ENCODE peak calls at places on chromosomes 2 and 18, in ten cellular contexts. H is right cardiac atrium; I is CD4-positive, alpha-beta memory T cell; U is BE2C; F is uterus; A is naive thymus-derived CD4-positive, alpha-beta T cell; Q is tibial nerve; E is astrocyte; Z is HCT116; Y is fibroblast of lung. D is an unnamed sample.
A peak's percentile ranks its signal among the peaks of the same experiment; 100 is the strongest.

GRCh38 chr18:35418610-35419009 is 41.5 kb upstream of the ZNF396 start:
- DNase-seq in H (no peak), I (no peak), U (no peak), F (no peak), A (no peak), Q (no peak), E (no peak), Z (no peak), Y (no peak), D (no peak)

GRCh38 chr18:48345596-48345995 is 63.6 kb downstream of the ZBTB7C start:
- DNase-seq in H (no peak), I (no peak), U (no peak), F (no peak), A (no peak), Q (no peak), E (no peak), Z (peak; percentile 12), Y (peak; percentile 24), D (peak; percentile 16)

GRCh38 chr18:614980-615607 is 18.3 kb downstream of the CLUL1 start:
- DNase-seq in H (no peak), I (no peak), U (no peak), F (no peak), A (no peak), Q (no peak), E (no peak), Z (no peak), Y (peak; percentile 27), D (peak; percentile 7)

GRCh38 chr2:12412898-12413305 is 303.8 kb upstream of the TRIB2 start:
- DNase-seq in H (no peak), I (peak; percentile 13), U (peak; percentile 35), F (no peak), A (no peak), Q (no peak), E (peak; percentile 70), Z (no peak), Y (peak; percentile 51), D (no peak)

GRCh38 chr2:133492719-133493366 is 75.4 kb downstream of the NCKAP5 start:
- DNase-seq in H (no peak), I (no peak), U (no peak), F (no peak), A (no peak), Q (no peak), E (no peak), Z (no peak), Y (no peak), D (no peak)

GRCh38 chr2:52936029-52936428 is 831.6 kb upstream of the CHAC2 start:
- DNase-seq in H (no peak), I (no peak), U (no peak), F (no peak), A (no peak), Q (no peak), E (peak; percentile 45), Z (no peak), Y (peak; percentile 15), D (no peak)

GRCh38 chr2:217935245-217935879 is 67.4 kb downstream of the TNS1 start:
- DNase-seq in H (peak; percentile 81), I (no peak), U (no peak), F (peak; percentile 77), A (no peak), Q (no peak), E (peak; percentile 92), Z (no peak), Y (peak; percentile 31), D (peak; percentile 53)

GRCh38 chr2:191245869-191246531 is 796 bp downstream of the MYO1B start:
- DNase-seq in H (peak; percentile 83), I (peak; percentile 5), U (peak; percentile 93), F (peak; percentile 65), A (peak; percentile 7), Q (no peak), E (peak; percentile 57), Z (peak; percentile 19), Y (peak; percentile 67), D (peak; percentile 83)

GRCh38 chr2:240567872-240568677 is at the start of gene RNPEPL1:
- DNase-seq in H (peak; percentile 82), I (peak; percentile 76), U (peak; percentile 51), F (peak; percentile 28), A (peak; percentile 70), Q (peak; percentile 13), E (no peak), Z (no peak), Y (peak; percentile 20), D (peak; percentile 85)

GRCh38 chr2:240868286-240869108 is at the start of gene AGXT:
- DNase-seq in H (no peak), I (no peak), U (no peak), F (no peak), A (no peak), Q (no peak), E (peak; percentile 6), Z (no peak), Y (peak; percentile 41), D (peak; percentile 56)

GRCh38 chr2:42196403-42197267 is 27.5 kb downstream of the EML4 start:
- DNase-seq in H (peak; percentile 46), I (peak; percentile 61), U (peak; percentile 79), F (peak; percentile 17), A (no peak), Q (no peak), E (peak; percentile 47), Z (peak; percentile 22), Y (peak; percentile 74), D (peak; percentile 39)

GRCh38 chr2:222298311-222299150 is at the start of gene PAX3:
- DNase-seq in H (peak; percentile 48), I (no peak), U (no peak), F (no peak), A (no peak), Q (no peak), E (peak; percentile 88), Z (no peak), Y (no peak), D (peak; percentile 98)

GRCh38 chr2:233414273-233414654 is 60.0 kb downstream of the DGKD start:
- DNase-seq in H (no peak), I (no peak), U (peak; percentile 36), F (no peak), A (no peak), Q (no peak), E (peak; percentile 64), Z (peak; percentile 50), Y (no peak), D (peak; percentile 34)

GRCh38 chr2:58503909-58504308 is 262.8 kb upstream of the FANCL start:
- DNase-seq in H (no peak), I (no peak), U (no peak), F (no peak), A (no peak), Q (no peak), E (no peak), Z (no peak), Y (no peak), D (no peak)

GRCh38 chr2:55309441-55309840 is 40.4 kb upstream of the MTIF2 start:
- DNase-seq in H (no peak), I (no peak), U (no peak), F (no peak), A (no peak), Q (no peak), E (peak; percentile 61), Z (no peak), Y (peak; percentile 66), D (peak; percentile 62)

GRCh38 chr2:86223682-86224560 is 24.7 kb downstream of the MRPL35 start:
- DNase-seq in H (no peak), I (no peak), U (no peak), F (no peak), A (no peak), Q (no peak), E (peak; percentile 51), Z (no peak), Y (peak; percentile 19), D (peak; percentile 29)

GRCh38 chr2:152874955-152875354 is 156.5 kb downstream of the ARL6IP6 start:
- DNase-seq in H (no peak), I (no peak), U (no peak), F (no peak), A (no peak), Q (no peak), E (peak; percentile 36), Z (no peak), Y (no peak), D (no peak)

GRCh38 chr2:235860846-235861245 is 307.3 kb downstream of the GBX2 start:
- DNase-seq in H (no peak), I (no peak), U (no peak), F (no peak), A (no peak), Q (no peak), E (peak; percentile 13), Z (no peak), Y (no peak), D (peak; percentile 9)

DNA sequence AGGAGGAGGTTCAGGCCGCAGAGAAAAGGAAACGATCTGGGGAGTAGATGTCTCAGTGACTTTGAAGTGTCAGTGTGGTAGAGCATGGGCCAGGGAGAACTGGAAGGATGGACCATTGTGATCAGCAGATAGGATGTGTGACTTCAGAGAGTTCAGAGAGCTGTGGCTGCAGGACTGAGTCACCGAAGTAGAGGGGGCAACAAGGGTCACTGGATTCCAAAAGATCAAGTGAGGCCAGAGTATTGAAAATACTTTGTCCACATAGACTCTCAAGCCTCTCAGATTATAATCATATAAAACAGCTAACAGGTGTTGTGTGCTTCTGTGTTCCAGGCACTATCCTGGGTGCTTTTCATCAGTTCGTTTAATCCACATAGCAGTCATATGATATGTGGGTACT is 99.4 kb downstream of the CRIM1 start:
- DNase-seq in H (no peak), I (no peak), U (no peak), F (no peak), A (no peak), Q (no peak), E (no peak), Z (no peak), Y (no peak), D (no peak)
- H3K4me1 ChIP-seq in H (peaks cover 14% of the 10 kb centered on the region), I (no peaks in the 10 kb centered on the region), U (no peaks in the 10 kb centered on the region), F (peaks cover 18% of the 10 kb centered on the region), A (no peaks in the 10 kb centered on the region), Q (peaks cover 8% of the 10 kb centered on the region), E (peaks cover 77% of the 10 kb centered on the region), Z (peaks cover 49% of the 10 kb centered on the region), Y (peaks cover 71% of the 10 kb centered on the region), D (peaks cover 71% of the 10 kb centered on the region)

GRCh38 chr2:160390544-160391258 is 102.9 kb downstream of the RBMS1 start:
- DNase-seq in H (no peak), I (no peak), U (no peak), F (no peak), A (no peak), Q (no peak), E (peak; percentile 91), Z (no peak), Y (peak; percentile 75), D (peak; percentile 51)
- H3K4me1 ChIP-seq in H (peaks cover 19% of the 10 kb centered on the region), I (peaks cover 97% of the 10 kb centered on the region), U (peaks cover 4% of the 10 kb centered on the region), F (peaks cover 21% of the 10 kb centered on the region), A (peaks cover 75% of the 10 kb centered on the region), Q (peaks cover 52% of the 10 kb centered on the region), E (peaks cover 61% of the 10 kb centered on the region), Z (peaks cover 19% of the 10 kb centered on the region), Y (peaks cover 47% of the 10 kb centered on the region), D (peaks cover 64% of the 10 kb centered on the region)

DNA sequence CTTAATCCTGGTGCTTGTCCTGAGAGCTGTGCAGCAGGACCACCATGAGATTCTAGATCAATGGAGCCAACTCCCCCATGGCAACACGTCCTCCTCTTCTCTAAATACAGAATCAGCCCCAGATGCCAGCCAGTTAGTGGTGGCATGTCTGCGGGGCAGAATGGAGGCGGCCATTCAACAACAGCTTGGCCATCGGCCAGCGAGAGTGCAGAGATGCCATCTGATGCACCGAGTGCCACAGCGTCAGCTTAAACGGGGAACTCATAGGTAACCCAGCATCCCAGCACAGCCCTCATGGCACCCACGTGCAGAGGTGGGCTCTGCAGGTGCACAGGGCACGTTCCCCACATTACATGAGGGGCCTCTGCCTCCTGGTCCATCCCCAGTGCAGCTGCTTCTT is 227.8 kb downstream of the MYT1L start:
- DNase-seq in H (no peak), I (no peak), U (peak; percentile 22), F (no peak), A (no peak), Q (no peak), E (no peak), Z (no peak), Y (no peak), D (no peak)
- H3K4me1 ChIP-seq in H (no peaks in the 10 kb centered on the region), I (no peaks in the 10 kb centered on the region), U (peaks cover 14% of the 10 kb centered on the region), F (no peaks in the 10 kb centered on the region), A (no peaks in the 10 kb centered on the region), Q (no peaks in the 10 kb centered on the region), E (no peaks in the 10 kb centered on the region), Z (no peaks in the 10 kb centered on the region), Y (no peaks in the 10 kb centered on the region), D (no peaks in the 10 kb centered on the region)

GRCh38 chr2:43421194-43421593 is 174.6 kb downstream of the THADA start:
- DNase-seq in H (no peak), I (no peak), U (no peak), F (no peak), A (no peak), Q (no peak), E (no peak), Z (no peak), Y (no peak), D (no peak)
- H3K4me1 ChIP-seq in H (no peaks in the 10 kb centered on the region), I (peaks cover 27% of the 10 kb centered on the region), U (peaks cover 28% of the 10 kb centered on the region), F (peaks cover 17% of the 10 kb centered on the region), A (peaks cover 24% of the 10 kb centered on the region), Q (peaks cover 30% of the 10 kb centered on the region), E (peaks cover 8% of the 10 kb centered on the region), Z (peaks cover 48% of the 10 kb centered on the region), Y (peaks cover 4% of the 10 kb centered on the region), D (peaks cover 55% of the 10 kb centered on the region)